ENCODE peak calls at places on chromosomes 6 and 20, in six cellular contexts. One of them, this sample, is unnamed.

GRCh38 chr20:20205862-20206236 is 153.5 kb downstream of the CFAP61 start:
- DNase-seq in dorsolateral prefrontal cortex: no peak
- DNase-seq in GM10248: no peak
- DNase-seq in head of caudate nucleus: no peak
- DNase-seq in neural crest cell: no peak
- DNase-seq in H54: no peak
- DNase-seq in this sample: no peak

GRCh38 chr6:6966127-6966526 is 141.6 kb upstream of the RREB1 start:
- DNase-seq in dorsolateral prefrontal cortex: no peak
- DNase-seq in GM10248: no peak
- DNase-seq in neural crest cell: no peak
- DNase-seq in H54: no peak
- DNase-seq in head of caudate nucleus: no peak
- DNase-seq in this sample: no peak

GRCh38 chr6:56204134-56204533 is 43.2 kb downstream of the COL21A1 start:
- DNase-seq in neural crest cell: no peak
- DNase-seq in H54: no peak
- DNase-seq in GM10248: no peak
- DNase-seq in head of caudate nucleus: no peak
- DNase-seq in dorsolateral prefrontal cortex: no peak
- DNase-seq in this sample: no peak

GRCh38 chr6:145727817-145728388 is 7.4 kb downstream of the EPM2A start:
- DNase-seq in GM10248: no peak
- DNase-seq in neural crest cell: no peak
- DNase-seq in head of caudate nucleus: no peak
- DNase-seq in dorsolateral prefrontal cortex: no peak
- DNase-seq in H54: no peak
- DNase-seq in this sample: no peak

GRCh38 chr20:61560361-61560853 is 308.3 kb downstream of the CDH4 start:
- DNase-seq in H54: peak; percentile 69
- DNase-seq in neural crest cell: no peak
- DNase-seq in dorsolateral prefrontal cortex: no peak
- DNase-seq in GM10248: no peak
- DNase-seq in head of caudate nucleus: no peak
- DNase-seq in this sample: no peak

GRCh38 chr6:112188906-112189305 is 65.5 kb downstream of the LAMA4 start:
- DNase-seq in H54: no peak
- DNase-seq in dorsolateral prefrontal cortex: no peak
- DNase-seq in neural crest cell: no peak
- DNase-seq in head of caudate nucleus: no peak
- DNase-seq in GM10248: no peak
- DNase-seq in this sample: no peak

GRCh38 chr20:50850721-50851286 is 55.9 kb downstream of the BCAS4 start:
- DNase-seq in dorsolateral prefrontal cortex: no peak
- DNase-seq in head of caudate nucleus: no peak
- DNase-seq in neural crest cell: no peak
- DNase-seq in H54: no peak
- DNase-seq in GM10248: no peak
- DNase-seq in this sample: no peak

GRCh38 chr6:5435449-5435848 is 174.1 kb downstream of the FARS2 start:
- DNase-seq in GM10248: no peak
- DNase-seq in H54: peak; percentile 30
- DNase-seq in dorsolateral prefrontal cortex: peak; percentile 54
- DNase-seq in neural crest cell: no peak
- DNase-seq in head of caudate nucleus: peak; percentile 22
- DNase-seq in this sample: no peak

GRCh38 chr6:77231438-77232305 is 231.6 kb downstream of the HTR1B start:
- DNase-seq in neural crest cell: no peak
- DNase-seq in GM10248: no peak
- DNase-seq in H54: no peak
- DNase-seq in head of caudate nucleus: no peak
- DNase-seq in dorsolateral prefrontal cortex: no peak
- DNase-seq in this sample: no peak

GRCh38 chr20:48959902-48960550 is 38.5 kb downstream of the ARFGEF2 start:
- DNase-seq in H54: no peak
- DNase-seq in dorsolateral prefrontal cortex: no peak
- DNase-seq in GM10248: no peak
- DNase-seq in head of caudate nucleus: no peak
- DNase-seq in neural crest cell: no peak
- DNase-seq in this sample: no peak

GRCh38 chr6:114389111-114389510 is 46.3 kb upstream of the HS3ST5 start:
- DNase-seq in H54: no peak
- DNase-seq in GM10248: no peak
- DNase-seq in neural crest cell: no peak
- DNase-seq in dorsolateral prefrontal cortex: no peak
- DNase-seq in head of caudate nucleus: no peak
- DNase-seq in this sample: no peak

This sample was measured in coronary artery.